ENCODE peak calls at places on chromosomes 11 and 22, in five cellular contexts. One of them, this sample, is unnamed. For H3K4me1, the result is how much of the 10 kb centered on the place peaks cover.

GRCh38 chr11:13595166-13595565 is 73.3 kb upstream of the FAR1 start:
- DNase-seq in uterus: no peak
- DNase-seq in aorta: no peak
- DNase-seq in spleen: no peak
- DNase-seq in PC-9: no peak
- DNase-seq in this sample: no peak

GRCh38 chr11:72735495-72736027 is 16.6 kb downstream of the ARAP1 start:
- DNase-seq in uterus: no peak
- DNase-seq in aorta: no peak
- DNase-seq in spleen: peak
- DNase-seq in PC-9: peak
- DNase-seq in this sample: peak

GRCh38 chr11:107583629-107584195 is 7.2 kb upstream of the ELMOD1 start:
- DNase-seq in uterus: no peak
- DNase-seq in aorta: no peak
- DNase-seq in spleen: no peak
- DNase-seq in PC-9: no peak
- DNase-seq in this sample: no peak

GRCh38 chr11:134566311-134566710 is 154.3 kb upstream of the B3GAT1 start:
- DNase-seq in uterus: no peak
- DNase-seq in aorta: peak
- DNase-seq in spleen: no peak
- DNase-seq in PC-9: peak
- DNase-seq in this sample: no peak

GRCh38 chr11:130212431-130212961 is 52.9 kb downstream of the ST14 start:
- DNase-seq in uterus: no peak
- DNase-seq in aorta: peak
- DNase-seq in spleen: peak
- DNase-seq in PC-9: no peak
- DNase-seq in this sample: peak

GRCh38 chr11:111379500-111380136 is 543 bp upstream of the POU2AF1 start:
- DNase-seq in uterus: no peak
- DNase-seq in aorta: no peak
- DNase-seq in spleen: no peak
- DNase-seq in PC-9: no peak
- DNase-seq in this sample: peak

GRCh38 chr11:120964857-120965256 is 59.0 kb upstream of the TBCEL start:
- DNase-seq in uterus: no peak
- DNase-seq in aorta: no peak
- DNase-seq in spleen: no peak
- DNase-seq in PC-9: no peak
- DNase-seq in this sample: no peak

GRCh38 chr22:45207981-45208664 is 32.6 kb downstream of the KIAA0930 start:
- DNase-seq in uterus: no peak
- DNase-seq in aorta: peak
- DNase-seq in spleen: peak
- DNase-seq in PC-9: no peak
- DNase-seq in this sample: no peak

GRCh38 chr11:119179983-119180382 is 5.3 kb upstream of the NHERF4 start:
- DNase-seq in uterus: no peak
- DNase-seq in aorta: no peak
- DNase-seq in spleen: no peak
- DNase-seq in PC-9: no peak
- DNase-seq in this sample: no peak

GRCh38 chr11:130145975-130146776 is 13.4 kb upstream of the ST14 start:
- DNase-seq in uterus: no peak
- DNase-seq in aorta: no peak
- DNase-seq in spleen: no peak
- DNase-seq in PC-9: peak
- DNase-seq in this sample: peak

GRCh38 chr11:67373916-67374570 is 645 bp upstream of the CLCF1 start:
- DNase-seq in uterus: peak
- DNase-seq in aorta: peak
- DNase-seq in spleen: peak
- DNase-seq in PC-9: peak
- DNase-seq in this sample: peak

GRCh38 chr11:2584812-2585565 is 114.8 kb downstream of the KCNQ1OT1 start:
- DNase-seq in uterus: no peak
- DNase-seq in aorta: peak
- DNase-seq in spleen: peak
- DNase-seq in PC-9: no peak
- DNase-seq in this sample: peak

GRCh38 chr11:95671768-95672167 is 117.8 kb downstream of the FAM76B start:
- DNase-seq in uterus: no peak
- DNase-seq in aorta: no peak
- DNase-seq in spleen: no peak
- DNase-seq in PC-9: no peak
- DNase-seq in this sample: no peak

GRCh38 chr11:19968860-19969259 is 191.4 kb downstream of the DBX1 start:
- DNase-seq in uterus: no peak
- DNase-seq in aorta: no peak
- DNase-seq in spleen: no peak
- DNase-seq in PC-9: no peak
- DNase-seq in this sample: no peak

GRCh38 chr22:42717197-42717967 is 3.3 kb downstream of the A4GALT start:
- DNase-seq in uterus: peak
- DNase-seq in aorta: no peak
- DNase-seq in spleen: no peak
- DNase-seq in PC-9: no peak
- DNase-seq in this sample: no peak

GRCh38 chr22:32852346-32853251 is 51.1 kb downstream of the TIMP3 start:
- DNase-seq in uterus: peak
- DNase-seq in aorta: no peak
- DNase-seq in spleen: no peak
- DNase-seq in PC-9: no peak
- DNase-seq in this sample: peak

GRCh38 chr11:83511646-83512045 is 225.5 kb upstream of the CCDC90B start:
- DNase-seq in uterus: no peak
- DNase-seq in aorta: no peak
- DNase-seq in spleen: no peak
- DNase-seq in PC-9: no peak
- DNase-seq in this sample: no peak

GRCh38 chr11:128428876-128429416 is 158.4 kb downstream of the ETS1 start:
- DNase-seq in uterus: no peak
- DNase-seq in aorta: no peak
- DNase-seq in spleen: no peak
- DNase-seq in PC-9: no peak
- DNase-seq in this sample: no peak

GRCh38 chr11:15976433-15977045 is 379.8 kb downstream of the SOX6 start:
- DNase-seq in uterus: no peak
- DNase-seq in aorta: no peak
- DNase-seq in spleen: no peak
- DNase-seq in PC-9: no peak
- DNase-seq in this sample: no peak

GRCh38 chr11:20110908-20111669 is 49.2 kb downstream of the DBX1 start:
- DNase-seq in uterus: no peak
- DNase-seq in aorta: no peak
- DNase-seq in spleen: no peak
- DNase-seq in PC-9: peak
- DNase-seq in this sample: peak

GRCh38 chr22:27761652-27762051 is 39.9 kb downstream of the MN1 start:
- DNase-seq in uterus: no peak
- DNase-seq in aorta: peak
- DNase-seq in spleen: no peak
- DNase-seq in PC-9: no peak
- DNase-seq in this sample: no peak

GRCh38 chr22:36687516-36687915 is 16.0 kb downstream of the CACNG2 start:
- DNase-seq in uterus: no peak
- DNase-seq in aorta: no peak
- DNase-seq in spleen: no peak
- DNase-seq in PC-9: no peak
- DNase-seq in this sample: no peak

GRCh38 chr11:23956586-23956985 is 540.3 kb upstream of the LUZP2 start:
- DNase-seq in uterus: no peak
- DNase-seq in aorta: no peak
- DNase-seq in spleen: no peak
- DNase-seq in PC-9: no peak
- DNase-seq in this sample: no peak

DNA sequence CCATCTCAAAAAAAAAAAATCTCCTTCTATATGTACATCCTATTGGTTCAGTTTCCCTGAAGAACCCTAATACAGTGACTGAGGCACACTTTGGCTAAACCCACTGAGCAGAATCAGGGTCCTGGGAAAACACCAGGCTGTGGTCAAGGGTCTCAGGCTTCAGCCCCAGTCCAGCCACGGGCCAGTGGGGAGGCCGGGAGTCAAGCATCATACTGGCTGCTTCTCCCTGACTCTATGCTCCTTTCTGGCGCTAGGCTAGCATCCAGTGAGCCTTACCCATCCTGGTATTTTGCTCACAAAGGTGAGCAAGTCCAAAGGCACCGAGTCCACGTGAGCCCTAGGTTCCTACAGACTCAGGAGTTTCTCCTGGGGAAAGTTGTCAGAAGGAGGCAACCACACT is 752.5 kb downstream of the BRD1 start:
- DNase-seq in uterus: no peak
- DNase-seq in aorta: peak
- DNase-seq in spleen: no peak
- DNase-seq in PC-9: no peak
- DNase-seq in this sample: no peak
- H3K4me3 ChIP-seq in uterus: no peak
- H3K4me3 ChIP-seq in aorta: no peak
- H3K4me3 ChIP-seq in spleen: no peak
- H3K4me3 ChIP-seq in PC-9: no peak
- H3K4me3 ChIP-seq in this sample: no peak

GRCh38 chr22:24429411-24430365 is 2.3 kb downstream of the ADORA2A start:
- DNase-seq in uterus: no peak
- DNase-seq in aorta: peak
- DNase-seq in spleen: peak
- DNase-seq in PC-9: no peak
- DNase-seq in this sample: peak
- H3K4me1 ChIP-seq in uterus: under half
- H3K4me1 ChIP-seq in aorta: under half
- H3K4me1 ChIP-seq in spleen: half or more
- H3K4me1 ChIP-seq in PC-9: under half
- H3K4me1 ChIP-seq in this sample: under half

DNA sequence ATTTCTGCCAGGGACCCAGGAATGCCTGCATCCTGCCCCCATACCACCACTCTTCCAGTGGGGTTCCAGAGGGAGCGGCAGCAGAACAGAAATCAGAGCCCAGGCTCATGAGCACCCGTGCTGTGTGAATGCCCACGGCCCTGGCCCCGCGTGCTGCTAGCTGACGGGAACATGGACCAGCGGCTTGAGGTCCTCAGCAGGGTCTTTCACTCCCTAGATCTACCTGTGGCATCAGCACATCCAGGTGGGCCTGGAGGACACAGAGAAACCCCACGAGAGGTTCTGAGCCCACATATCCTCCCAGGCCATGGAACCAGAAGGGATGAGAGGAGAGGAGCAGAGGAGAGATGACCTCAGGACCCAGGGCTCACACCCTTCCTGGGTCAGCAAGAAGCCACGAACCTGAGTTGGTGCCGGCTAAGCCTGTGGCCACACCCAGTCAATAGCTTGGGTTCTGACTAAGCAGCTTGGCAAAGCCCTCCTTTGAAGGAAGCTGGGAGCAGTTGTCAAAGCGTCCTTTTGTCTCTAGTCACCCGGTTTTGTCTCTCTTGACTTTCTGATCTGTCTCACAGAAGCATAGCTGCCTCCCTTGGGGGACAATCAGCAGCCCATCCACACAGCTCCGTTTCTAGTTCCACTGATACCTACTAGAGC is 89.3 kb upstream of the LMO1 start:
- DNase-seq in uterus: no peak
- DNase-seq in aorta: peak
- DNase-seq in spleen: peak
- DNase-seq in PC-9: peak
- DNase-seq in this sample: no peak
- H3K4me3 ChIP-seq in uterus: no peak
- H3K4me3 ChIP-seq in aorta: no peak
- H3K4me3 ChIP-seq in spleen: no peak
- H3K4me3 ChIP-seq in PC-9: no peak
- H3K4me3 ChIP-seq in this sample: no peak

GRCh38 chr11:3838504-3838903 is 2.3 kb downstream of the RHOG start:
- DNase-seq in uterus: no peak
- DNase-seq in aorta: no peak
- DNase-seq in spleen: no peak
- DNase-seq in PC-9: no peak
- DNase-seq in this sample: no peak
- H3K4me1 ChIP-seq in uterus: under half
- H3K4me1 ChIP-seq in aorta: under half
- H3K4me1 ChIP-seq in spleen: half or more
- H3K4me1 ChIP-seq in PC-9: under half
- H3K4me1 ChIP-seq in this sample: under half

GRCh38 chr11:91978747-91979146 is 245.9 kb upstream of the FAT3 start:
- DNase-seq in uterus: no peak
- DNase-seq in aorta: no peak
- DNase-seq in spleen: no peak
- DNase-seq in PC-9: peak
- DNase-seq in this sample: no peak
- H3K4me3 ChIP-seq in uterus: no peak
- H3K4me3 ChIP-seq in aorta: no peak
- H3K4me3 ChIP-seq in spleen: no peak
- H3K4me3 ChIP-seq in PC-9: no peak
- H3K4me3 ChIP-seq in this sample: no peak

GRCh38 chr22:46736705-46737104 is 1.3 kb downstream of the CERK start:
- DNase-seq in uterus: no peak
- DNase-seq in aorta: no peak
- DNase-seq in spleen: no peak
- DNase-seq in PC-9: no peak
- DNase-seq in this sample: no peak
- H3K4me1 ChIP-seq in uterus: under half
- H3K4me1 ChIP-seq in aorta: under half
- H3K4me1 ChIP-seq in spleen: half or more
- H3K4me1 ChIP-seq in PC-9: under half
- H3K4me1 ChIP-seq in this sample: half or more

GRCh38 chr22:48923909-48924475 is 903.7 kb downstream of the BRD1 start:
- DNase-seq in uterus: no peak
- DNase-seq in aorta: peak
- DNase-seq in spleen: no peak
- DNase-seq in PC-9: no peak
- DNase-seq in this sample: no peak
- H3K4me3 ChIP-seq in uterus: no peak
- H3K4me3 ChIP-seq in aorta: no peak
- H3K4me3 ChIP-seq in spleen: no peak
- H3K4me3 ChIP-seq in PC-9: no peak
- H3K4me3 ChIP-seq in this sample: no peak